ENCODE peak calls at places on chromosomes 2 and 18, in nine cellular contexts. E, K, C, O, Q, U, L, F and J are unnamed samples.

GRCh38 chr18:54154231-54154630 is 70.2 kb downstream of the MBD2 start:
- DNase-seq in L (no peak), E (no peak), C (no peak), U (no peak), F (no peak), K (no peak), O (no peak), Q (no peak), J (no peak)

GRCh38 chr2:12162269-12163247 is 416.1 kb downstream of the LPIN1 start:
- DNase-seq in K (no peak), C (no peak), U (no peak), O (no peak), E (no peak), Q (no peak), L (no peak), F (no peak), J (no peak)

GRCh38 chr2:109143214-109144187 is 14.5 kb downstream of the SH3RF3 start:
- DNase-seq in U (no peak), F (no peak), E (peak; percentile 21), O (no peak), Q (no peak), C (peak; percentile 58), K (no peak), L (no peak), J (no peak)

GRCh38 chr2:11033114-11033513 is 121.4 kb downstream of the KCNF1 start:
- DNase-seq in E (no peak), Q (no peak), L (no peak), U (no peak), K (no peak), O (no peak), C (no peak), F (no peak), J (no peak)

GRCh38 chr2:11129598-11130449 is 25.4 kb upstream of the SLC66A3 start:
- DNase-seq in L (peak; percentile 25), F (no peak), O (no peak), Q (peak; percentile 84), K (peak; percentile 94), C (peak; percentile 78), E (peak; percentile 77), U (peak; percentile 90), J (peak; percentile 79)

GRCh38 chr2:41966431-41966893 is 81.4 kb upstream of the PKDCC start:
- DNase-seq in F (peak; percentile 93), E (no peak), O (peak; percentile 95), K (no peak), C (no peak), Q (peak; percentile 61), L (peak; percentile 85), U (no peak), J (peak; percentile 98)

GRCh38 chr2:57760448-57760847 is 286.2 kb upstream of the VRK2 start:
- DNase-seq in O (no peak), F (no peak), L (no peak), E (no peak), K (no peak), C (no peak), U (no peak), Q (no peak), J (no peak)

GRCh38 chr2:129726271-129726670 is 253.2 kb upstream of the RAB6C start:
- DNase-seq in L (no peak), U (no peak), E (no peak), Q (no peak), K (no peak), F (no peak), O (peak; percentile 21), C (no peak), J (no peak)

GRCh38 chr2:42064417-42064942 is 16.7 kb downstream of the PKDCC start:
- DNase-seq in E (no peak), K (no peak), O (no peak), L (no peak), F (peak; percentile 20), Q (no peak), U (no peak), C (no peak), J (no peak)

GRCh38 chr18:63143246-63143847 is 176.2 kb downstream of the BCL2 start:
- DNase-seq in L (no peak), F (no peak), Q (no peak), C (no peak), E (no peak), K (no peak), O (no peak), U (no peak), J (no peak)

GRCh38 chr2:188695953-188696352 is 278.2 kb upstream of the COL3A1 start:
- DNase-seq in F (peak; percentile 78), K (no peak), U (no peak), E (no peak), L (no peak), C (no peak), O (no peak), Q (no peak), J (no peak)

GRCh38 chr2:12286347-12286746 is 430.4 kb upstream of the TRIB2 start:
- DNase-seq in K (no peak), Q (no peak), F (no peak), U (no peak), E (no peak), C (no peak), O (no peak), L (no peak), J (no peak)

GRCh38 chr2:218891275-218892135 is 10.9 kb downstream of the WNT10A start:
- DNase-seq in Q (no peak), C (no peak), U (no peak), F (no peak), K (no peak), E (no peak), O (no peak), L (no peak), J (no peak)

GRCh38 chr2:218893349-218894167 is 12.9 kb downstream of the WNT10A start:
- DNase-seq in F (no peak), C (no peak), E (no peak), U (no peak), K (no peak), L (no peak), O (no peak), Q (no peak), J (no peak)

GRCh38 chr2:218894168-218895157 is 13.8 kb downstream of the WNT10A start:
- DNase-seq in C (no peak), L (no peak), U (no peak), F (no peak), K (no peak), E (no peak), Q (no peak), O (no peak), J (no peak)

GRCh38 chr2:218890369-218890768 is 9.7 kb downstream of the WNT10A start:
- DNase-seq in F (no peak), K (no peak), O (no peak), C (no peak), Q (no peak), E (no peak), L (no peak), U (no peak), J (no peak)

GRCh38 chr2:218892693-218893348 is 12.2 kb downstream of the WNT10A start:
- DNase-seq in Q (peak; percentile 88), F (peak; percentile 68), K (peak; percentile 97), O (no peak), U (peak; percentile 88), E (peak; percentile 74), L (no peak), C (peak; percentile 93), J (peak; percentile 91)
- H3K4me1 ChIP-seq in Q (peaks cover 29% of the 10 kb centered on the region), F (peaks cover 3% of the 10 kb centered on the region), K (peaks cover 56% of the 10 kb centered on the region), O (no peaks in the 10 kb centered on the region), U (peaks cover 10% of the 10 kb centered on the region), E (peaks cover 61% of the 10 kb centered on the region), L (peaks cover 20% of the 10 kb centered on the region), C (peaks cover 58% of the 10 kb centered on the region), J (no peaks in the 10 kb centered on the region)

DNA sequence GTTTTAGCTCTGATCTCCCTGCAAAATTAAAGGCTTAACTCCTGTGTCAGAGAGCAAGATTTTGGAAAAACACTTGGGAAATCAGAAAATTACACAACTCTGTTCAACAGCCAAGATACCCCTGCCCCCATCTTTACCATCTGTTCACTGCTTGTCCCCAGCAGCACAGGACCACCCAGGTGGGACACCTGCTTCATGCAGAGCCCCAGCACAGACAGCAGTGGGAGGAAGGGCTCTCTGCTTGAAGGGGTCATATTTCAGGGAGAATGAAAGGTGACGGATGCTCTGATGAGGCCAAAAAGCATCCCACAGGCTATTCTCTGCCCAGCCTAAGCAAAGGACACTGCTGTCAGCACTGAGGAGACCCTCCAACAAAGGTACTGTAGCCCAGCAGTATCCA is 584.6 kb upstream of the KLHL29 start:
- DNase-seq in F (no peak), C (no peak), E (no peak), Q (no peak), K (no peak), O (no peak), L (no peak), U (no peak), J (no peak)
- H3K9me3 ChIP-seq in F (no peaks in the 10 kb centered on the region), C (peaks cover 5% of the 10 kb centered on the region), E (no peaks in the 10 kb centered on the region), Q (no peaks in the 10 kb centered on the region), K (no peaks in the 10 kb centered on the region), O (peaks cover 6% of the 10 kb centered on the region), L (no peaks in the 10 kb centered on the region), U (no peaks in the 10 kb centered on the region), J (peaks cover 2% of the 10 kb centered on the region)

GRCh38 chr2:84874381-84875212 is 6.3 kb downstream of the TRABD2A start:
- DNase-seq in E (no peak), C (no peak), K (no peak), F (peak; percentile 59), O (peak; percentile 28), U (no peak), L (no peak), Q (no peak), J (no peak)
- H3K4me1 ChIP-seq in E (peaks cover 79% of the 10 kb centered on the region), C (peaks cover 82% of the 10 kb centered on the region), K (peaks cover 6% of the 10 kb centered on the region), F (peaks cover 20% of the 10 kb centered on the region), O (no peaks in the 10 kb centered on the region), U (peaks cover 1% of the 10 kb centered on the region), L (peaks cover 2% of the 10 kb centered on the region), Q (no peaks in the 10 kb centered on the region), J (no peaks in the 10 kb centered on the region)

GRCh38 chr2:177429688-177430325 is 37.2 kb downstream of the AGPS start:
- DNase-seq in L (no peak), O (no peak), Q (no peak), F (peak; percentile 76), U (no peak), K (no peak), C (no peak), E (no peak), J (no peak)

GRCh38 chr2:177434475-177434874 is 41.9 kb downstream of the AGPS start:
- DNase-seq in F (no peak), E (no peak), Q (no peak), L (no peak), K (no peak), C (no peak), O (no peak), U (no peak), J (no peak)

GRCh38 chr2:177432703-177433102 is 40.1 kb downstream of the AGPS start:
- DNase-seq in E (no peak), C (no peak), K (no peak), O (no peak), U (no peak), Q (no peak), L (no peak), F (no peak), J (no peak)

GRCh38 chr2:177430425-177430824 is 37.9 kb downstream of the AGPS start:
- DNase-seq in O (no peak), U (no peak), E (no peak), L (no peak), Q (no peak), C (no peak), F (peak; percentile 27), K (no peak), J (no peak)

DNA sequence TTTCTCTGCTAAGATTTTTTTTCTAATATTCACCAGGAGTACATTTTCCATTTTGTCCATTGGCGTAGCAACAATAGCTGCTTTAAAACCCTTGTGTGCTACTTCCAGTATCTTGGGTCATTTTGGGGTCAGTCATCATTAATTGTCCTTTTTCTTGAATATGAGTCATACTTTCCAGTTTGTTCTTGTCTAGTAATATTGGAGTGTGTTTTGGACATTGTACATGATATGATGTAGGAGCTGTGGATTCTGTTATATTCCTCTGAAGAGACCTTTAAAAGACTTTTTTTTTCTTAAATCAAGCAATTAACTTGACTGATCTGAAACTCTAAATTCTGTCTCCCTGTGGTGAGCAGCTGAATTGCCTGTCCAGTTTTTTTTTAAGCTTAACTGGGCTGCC is 40.8 kb downstream of the AGPS start:
- DNase-seq in O (no peak), Q (no peak), K (no peak), F (no peak), U (no peak), C (no peak), E (no peak), L (no peak), J (no peak)
- H3K9me3 ChIP-seq in O (peaks cover 39% of the 10 kb centered on the region), Q (no peaks in the 10 kb centered on the region), K (peaks cover 8% of the 10 kb centered on the region), F (peaks cover 19% of the 10 kb centered on the region), U (no peaks in the 10 kb centered on the region), C (peaks cover 13% of the 10 kb centered on the region), E (peaks cover 6% of the 10 kb centered on the region), L (peaks cover 37% of the 10 kb centered on the region), J (peaks cover 10% of the 10 kb centered on the region)